ENCODE peak calls at places on chromosomes 3 and 15, in five cellular contexts. H, A, C, X and Q are unnamed samples.

GRCh38 chr3:81554348-81554747 is 207.1 kb downstream of the GBE1 start:
- DNase-seq in A (no peak), X (no peak), H (no peak), C (peak; percentile 11), Q (peak; percentile 15)

GRCh38 chr15:80694624-80695098 is 449 bp upstream of the ABHD17C start:
- DNase-seq in A (peak; percentile 71), C (no peak), X (peak; percentile 17), H (peak; percentile 14), Q (peak; percentile 14)

GRCh38 chr3:42665050-42665878 is 11.8 kb downstream of the ZBTB47 start:
- DNase-seq in C (no peak), X (no peak), H (no peak), A (no peak), Q (no peak)

GRCh38 chr15:69668049-69668705 is 215.6 kb downstream of the RPLP1 start:
- DNase-seq in H (no peak), X (no peak), C (no peak), A (no peak), Q (no peak)

GRCh38 chr3:45915518-45916231 is 27.6 kb upstream of the CXCR6 start:
- DNase-seq in C (no peak), A (peak; percentile 86), X (peak; percentile 22), H (no peak), Q (peak; percentile 97)

GRCh38 chr3:197792019-197792647 is 1.1 kb downstream of the LRCH3 start:
- DNase-seq in A (no peak), X (no peak), H (no peak), C (peak; percentile 42), Q (peak; percentile 26)

GRCh38 chr15:74179983-74180688 is 6.6 kb downstream of the ISLR start:
- DNase-seq in H (no peak), X (no peak), A (no peak), C (no peak), Q (no peak)

GRCh38 chr3:196179380-196180308 is 31.6 kb downstream of the ZDHHC19 start:
- DNase-seq in H (peak; percentile 71), A (peak; percentile 92), X (no peak), C (no peak), Q (peak; percentile 33)

GRCh38 chr3:53168175-53168923 is 7.3 kb downstream of the PRKCD start:
- DNase-seq in H (no peak), C (no peak), A (no peak), X (no peak), Q (no peak)

GRCh38 chr3:86562095-86562494 is 428.9 kb downstream of the VGLL3 start:
- DNase-seq in H (no peak), X (no peak), A (no peak), C (no peak), Q (no peak)

GRCh38 chr3:51974963-51975856 is at the start of gene ABHD14A:
- DNase-seq in H (peak; percentile 33), C (peak; percentile 47), X (peak; percentile 78), A (peak; percentile 89), Q (peak; percentile 43)

GRCh38 chr3:118628704-118629341 is 405.8 kb downstream of the IGSF11 start:
- DNase-seq in A (no peak), H (peak; percentile 15), X (peak; percentile 91), C (peak; percentile 85), Q (peak; percentile 13)

GRCh38 chr15:91517491-91518200 is 335.9 kb upstream of the SLCO3A1 start:
- DNase-seq in C (peak; percentile 41), H (no peak), A (no peak), X (no peak), Q (peak; percentile 5)

GRCh38 chr3:57918123-57918837 is 89.9 kb upstream of the FLNB start:
- DNase-seq in A (no peak), C (no peak), X (no peak), H (no peak), Q (peak; percentile 96)

GRCh38 chr3:66588340-66588847 is 87.6 kb upstream of the LRIG1 start:
- DNase-seq in X (no peak), H (no peak), C (no peak), A (no peak), Q (peak; percentile 73)

GRCh38 chr15:20353966-20354883 is 187.4 kb downstream of the GOLGA6L6 start:
- DNase-seq in H (no peak), A (peak; percentile 58), C (no peak), X (no peak), Q (no peak)

GRCh38 chr3:38264307-38264706 is 1.3 kb upstream of the SLC22A13 start:
- DNase-seq in A (no peak), X (no peak), C (no peak), H (no peak), Q (no peak)

GRCh38 chr3:101216710-101217457 is 103.5 kb downstream of the IMPG2 start:
- DNase-seq in A (no peak), X (no peak), C (peak; percentile 84), H (no peak), Q (peak; percentile 52)

GRCh38 chr3:144054766-144055165 is 83.1 kb downstream of the DIPK2A start:
- DNase-seq in X (no peak), C (no peak), A (no peak), H (no peak), Q (no peak)

GRCh38 chr3:169072494-169072893 is 591.0 kb downstream of the MECOM start:
- DNase-seq in X (no peak), A (no peak), H (no peak), C (no peak), Q (peak; percentile 16)

GRCh38 chr15:79218588-79219200 is 63.8 kb upstream of the ANKRD34C start:
- DNase-seq in X (no peak), H (no peak), A (peak; percentile 7), C (peak; percentile 24), Q (no peak)

GRCh38 chr15:58465866-58466517 is 34.2 kb downstream of the LIPC start:
- DNase-seq in H (no peak), C (no peak), X (no peak), A (no peak), Q (no peak)

GRCh38 chr3:32733631-32734229 is 48.7 kb downstream of the CNOT10 start:
- DNase-seq in X (no peak), C (peak; percentile 66), A (no peak), H (no peak), Q (peak; percentile 39)

GRCh38 chr3:129628169-129628522 is 21.7 kb upstream of the PLXND1 start:
- DNase-seq in A (no peak), H (no peak), C (no peak), X (no peak), Q (peak; percentile 74)

GRCh38 chr15:56098230-56098899 is 105.0 kb upstream of the NEDD4 start:
- DNase-seq in H (no peak), X (no peak), C (peak; percentile 78), A (no peak), Q (no peak)